ENCODE peak calls at places on chromosomes 13 and 19, in eight cellular contexts. B, E, K, T, O, Y, F and Z are unnamed samples.
A peak's percentile ranks its signal among the peaks of the same experiment; 100 is the strongest.

GRCh38 chr19:1856345-1856697 is 7.1 kb downstream of the KLF16 start:
- DNase-seq in B (no peak), E (no peak), K (no peak), T (no peak), O (no peak), Y (no peak), F (no peak), Z (no peak)

GRCh38 chr19:8423821-8424223 is 10.7 kb downstream of the MARCHF2 start:
- DNase-seq in B (peak; percentile 93), E (peak; percentile 93), K (peak; percentile 67), T (peak; percentile 94), O (peak; percentile 85), Y (peak; percentile 99), F (peak; percentile 96), Z (peak; percentile 82)

GRCh38 chr19:46283771-46284170 is 13.1 kb upstream of the HIF3A start:
- DNase-seq in B (peak; percentile 48), E (no peak), K (no peak), T (no peak), O (no peak), Y (no peak), F (no peak), Z (no peak)

GRCh38 chr19:16836115-16836905 is 7.1 kb downstream of the SIN3B start:
- DNase-seq in B (peak; percentile 41), E (peak; percentile 32), K (no peak), T (no peak), O (no peak), Y (peak; percentile 48), F (no peak), Z (no peak)

GRCh38 chr13:114038211-114038613 is 64.3 kb upstream of the C13orf46 start:
- DNase-seq in B (no peak), E (no peak), K (no peak), T (no peak), O (no peak), Y (no peak), F (no peak), Z (no peak)

GRCh38 chr19:30450101-30450500 is 77.9 kb downstream of the ZNF536 start:
- DNase-seq in B (peak; percentile 66), E (peak; percentile 41), K (no peak), T (peak; percentile 24), O (no peak), Y (no peak), F (no peak), Z (no peak)

GRCh38 chr13:27523345-27524073 is 73.1 kb upstream of the MTIF3 start:
- DNase-seq in B (no peak), E (no peak), K (no peak), T (no peak), O (no peak), Y (peak; percentile 7), F (no peak), Z (no peak)

GRCh38 chr13:113553541-113554332 is 30.8 kb upstream of the TFDP1 start:
- DNase-seq in B (no peak), E (no peak), K (no peak), T (peak; percentile 9), O (no peak), Y (no peak), F (no peak), Z (no peak)

GRCh38 chr19:10292789-10293636 is 3.3 kb downstream of the ICAM5 start:
- DNase-seq in B (no peak), E (no peak), K (no peak), T (no peak), O (no peak), Y (no peak), F (no peak), Z (no peak)
- TF ChIP-seq POLR2A in B (no peak), E (no peak), K (no peak), T (no peak), O (no peak), Y (no peak), F (no peak), Z (no peak)

DNA sequence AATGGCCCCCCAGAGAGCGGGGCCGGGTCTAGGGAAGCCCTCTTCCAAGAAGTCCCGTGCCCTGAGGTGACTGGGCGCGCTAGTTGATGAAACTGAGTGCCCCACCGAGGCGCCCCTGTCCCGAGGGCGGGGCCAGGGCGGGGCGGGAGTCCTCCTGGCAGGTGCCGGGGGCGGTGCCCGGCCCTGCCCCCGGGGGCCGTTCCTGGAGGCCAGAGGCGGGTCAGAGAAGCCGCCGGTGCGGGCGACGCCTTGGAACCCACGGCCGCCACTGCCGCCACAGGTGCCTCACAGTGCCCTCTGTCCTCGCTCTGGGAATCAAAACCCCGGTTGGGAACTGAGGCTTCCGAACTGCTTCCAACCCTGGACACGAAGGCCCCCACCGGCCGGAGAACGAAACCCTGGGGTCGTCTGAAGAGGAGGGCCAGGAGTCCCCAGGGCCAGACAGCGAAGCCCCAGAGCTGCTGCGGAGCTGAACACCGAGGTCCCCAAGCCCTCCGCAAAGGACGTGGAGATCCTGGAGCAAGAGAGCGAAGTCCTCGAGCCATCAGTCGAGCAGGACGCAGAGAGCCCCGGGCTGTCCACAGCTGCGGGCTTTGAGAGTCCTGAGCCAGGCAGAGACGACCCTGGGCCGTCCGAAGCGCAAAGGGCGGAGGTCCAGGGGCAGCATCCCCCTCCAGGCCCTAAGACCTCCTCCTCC is at the start of gene MISP3:
- DNase-seq in B (peak; percentile 50), E (peak; percentile 87), K (no peak), T (no peak), O (no peak), Y (no peak), F (no peak), Z (no peak)
- TF ChIP-seq POLR2A in B (no peak), E (no peak), K (no peak), T (no peak), O (no peak), Y (no peak), F (no peak), Z (no peak)

DNA sequence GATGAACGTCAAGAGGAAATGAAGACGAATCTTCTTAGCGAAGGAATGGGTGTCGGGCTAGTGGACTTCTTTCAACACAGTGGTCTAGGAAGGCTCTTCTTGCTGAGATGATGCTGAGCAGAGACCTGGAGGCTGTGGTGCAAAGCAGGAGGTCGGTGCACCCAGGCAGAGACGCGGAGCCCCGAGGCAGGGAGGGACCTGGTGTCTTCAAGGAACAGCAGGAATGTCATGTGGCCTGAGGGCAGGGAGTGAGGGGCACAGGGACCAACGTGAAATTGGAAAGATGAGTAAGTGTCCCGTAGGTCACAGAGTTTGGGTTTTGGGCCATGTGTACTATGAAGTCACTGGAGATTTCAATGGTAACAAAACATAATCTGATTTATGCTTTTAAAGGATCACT is 11.4 kb upstream of the CDC42EP5 start:
- DNase-seq in B (no peak), E (no peak), K (no peak), T (no peak), O (no peak), Y (no peak), F (no peak), Z (no peak)
- TF ChIP-seq POLR2A in B (no peak), E (no peak), K (no peak), T (no peak), O (no peak), Y (no peak), F (no peak), Z (no peak)

GRCh38 chr19:6424939-6425731 is 524 bp upstream of the KHSRP start:
- DNase-seq in B (peak; percentile 100), E (peak; percentile 99), K (peak; percentile 97), T (peak; percentile 100), O (peak; percentile 100), Y (peak; percentile 100), F (peak; percentile 100), Z (peak; percentile 99)
- TF ChIP-seq POLR2A in B (no peak), E (no peak), K (peak; percentile 17), T (no peak), O (no peak), Y (no peak), F (no peak), Z (peak; percentile 38)

GRCh38 chr13:30110301-30111070 is 196.9 kb downstream of the KATNAL1 start:
- DNase-seq in B (no peak), E (no peak), K (no peak), T (no peak), O (no peak), Y (no peak), F (no peak), Z (no peak)

GRCh38 chr13:30107536-30108136 is 199.7 kb downstream of the KATNAL1 start:
- DNase-seq in B (no peak), E (no peak), K (no peak), T (no peak), O (no peak), Y (no peak), F (no peak), Z (peak; percentile 19)

GRCh38 chr13:30109471-30110135 is 197.7 kb downstream of the KATNAL1 start:
- DNase-seq in B (no peak), E (no peak), K (no peak), T (no peak), O (no peak), Y (no peak), F (no peak), Z (no peak)

GRCh38 chr13:30108216-30108912 is 199.0 kb downstream of the KATNAL1 start:
- DNase-seq in B (no peak), E (no peak), K (no peak), T (no peak), O (no peak), Y (no peak), F (no peak), Z (no peak)

GRCh38 chr13:30108913-30109237 is 198.5 kb downstream of the KATNAL1 start:
- DNase-seq in B (no peak), E (peak; percentile 89), K (no peak), T (peak; percentile 79), O (no peak), Y (no peak), F (peak; percentile 77), Z (no peak)
- TF ChIP-seq POLR2A in B (no peak), E (no peak), K (no peak), T (no peak), O (no peak), Y (no peak), F (no peak), Z (no peak)

GRCh38 chr13:97388385-97388784 is 45.6 kb upstream of the RAP2A start:
- DNase-seq in B (no peak), E (no peak), K (no peak), T (no peak), O (no peak), Y (no peak), F (no peak), Z (no peak)
- TF ChIP-seq POLR2A in B (no peak), E (no peak), K (no peak), T (no peak), O (no peak), Y (no peak), F (no peak), Z (no peak)

GRCh38 chr19:58392945-58393724 is 2.3 kb upstream of the RNF225 start:
- DNase-seq in B (no peak), E (no peak), K (no peak), T (no peak), O (no peak), Y (no peak), F (no peak), Z (no peak)
- TF ChIP-seq POLR2A in B (no peak), E (no peak), K (no peak), T (no peak), O (no peak), Y (no peak), F (no peak), Z (no peak)